ENCODE peak calls at places on chromosomes 1 and 21, in ten cellular contexts. T is AG04449; O is heart left ventricle; R is CD8-positive, alpha-beta T cell; J is cardiac muscle cell; E is fibroblast of pulmonary artery; G is IMR-90; A is AG04450; M is tibial artery; N is fibroblast of mammary gland. C is an unnamed sample.

GRCh38 chr1:236066828-236067386 is 2.0 kb upstream of the NID1 start:
- DNase-seq in T (no peak), O (peak), R (peak), J (no peak), E (no peak), G (no peak), A (no peak), M (peak), N (no peak), C (no peak)

GRCh38 chr1:152932170-152932811 is 14.7 kb upstream of the SPRR5 start:
- DNase-seq in T (no peak), O (no peak), R (no peak), J (no peak), E (no peak), G (no peak), A (no peak), M (no peak), N (no peak), C (no peak)

GRCh38 chr1:8382051-8382505 is 64.2 kb downstream of the SLC45A1 start:
- DNase-seq in T (no peak), O (no peak), R (no peak), J (peak), E (peak), G (no peak), A (no peak), M (no peak), N (no peak), C (no peak)

GRCh38 chr1:20413136-20413790 is 72.7 kb downstream of the CAMK2N1 start:
- DNase-seq in T (no peak), O (no peak), R (no peak), J (no peak), E (no peak), G (no peak), A (no peak), M (no peak), N (no peak), C (no peak)

GRCh38 chr1:21072721-21073120 is 104.0 kb downstream of the EIF4G3 start:
- DNase-seq in T (peak), O (no peak), R (no peak), J (peak), E (peak), G (peak), A (no peak), M (no peak), N (peak), C (no peak)

GRCh38 chr1:164765557-164765956 is 206.6 kb downstream of the PBX1 start:
- DNase-seq in T (peak), O (no peak), R (no peak), J (peak), E (peak), G (peak), A (peak), M (no peak), N (peak), C (no peak)

GRCh38 chr1:67211589-67212563 is 45.6 kb downstream of the IL23R start:
- DNase-seq in T (no peak), O (no peak), R (peak), J (peak), E (peak), G (peak), A (no peak), M (no peak), N (peak), C (no peak)

GRCh38 chr1:161285519-161285918 is 24.2 kb downstream of the MPZ start:
- DNase-seq in T (no peak), O (no peak), R (no peak), J (no peak), E (no peak), G (no peak), A (no peak), M (no peak), N (no peak), C (no peak)

GRCh38 chr1:28582248-28582615 is 9.8 kb upstream of the RAB42 start:
- DNase-seq in T (no peak), O (no peak), R (no peak), J (peak), E (peak), G (no peak), A (no peak), M (peak), N (peak), C (no peak)

GRCh38 chr1:47725000-47725731 is 272.0 kb downstream of the TRABD2B start:
- DNase-seq in T (no peak), O (no peak), R (no peak), J (no peak), E (no peak), G (no peak), A (no peak), M (no peak), N (no peak), C (no peak)

GRCh38 chr1:34591751-34592629 is 162.9 kb upstream of the GJB5 start:
- DNase-seq in T (no peak), O (no peak), R (no peak), J (no peak), E (no peak), G (no peak), A (no peak), M (no peak), N (no peak), C (peak)

GRCh38 chr21:27840273-27840672 is 873.4 kb upstream of the ADAMTS5 start:
- DNase-seq in T (no peak), O (no peak), R (no peak), J (no peak), E (no peak), G (no peak), A (no peak), M (no peak), N (no peak), C (no peak)

GRCh38 chr1:158916085-158916484 is 15.3 kb upstream of the PYHIN1 start:
- DNase-seq in T (no peak), O (no peak), R (no peak), J (no peak), E (no peak), G (no peak), A (no peak), M (no peak), N (no peak), C (no peak)

GRCh38 chr1:152398812-152399698 is 15.0 kb downstream of the CRNN start:
- DNase-seq in T (no peak), O (no peak), R (no peak), J (peak), E (peak), G (no peak), A (no peak), M (no peak), N (peak), C (no peak)

DNA sequence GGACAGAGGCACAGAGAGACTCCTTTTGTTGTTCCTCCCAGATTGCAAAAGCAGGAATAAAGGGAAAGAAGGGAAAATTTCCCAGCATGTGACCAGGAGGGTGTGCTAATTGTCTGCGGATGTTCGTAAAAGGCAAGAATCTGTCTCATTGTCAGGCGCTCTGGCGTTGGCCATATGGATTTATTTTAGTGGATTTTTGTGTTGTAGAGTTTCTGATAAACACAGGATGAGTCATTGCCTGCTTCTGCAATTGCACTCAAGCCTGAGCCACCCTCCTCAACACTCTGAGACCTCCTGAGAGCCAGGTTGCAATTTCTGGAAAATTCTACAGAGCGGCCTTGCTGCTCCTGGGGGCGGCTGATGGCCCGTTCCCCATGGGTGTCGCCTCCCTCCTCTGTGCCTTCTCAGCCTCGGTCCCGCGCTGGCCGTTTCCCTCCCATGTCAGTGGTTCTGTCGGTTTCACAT is 227.7 kb downstream of the KAZN start:
- DNase-seq in T (peak), O (no peak), R (no peak), J (peak), E (peak), G (peak), A (peak), M (peak), N (peak), C (no peak)
- TF ChIP-seq CTCF in T (no peak), O (no peak), R (no peak), J (no peak), E (no peak), G (peak), A (peak), M (no peak), N (no peak), C (no peak)

DNA sequence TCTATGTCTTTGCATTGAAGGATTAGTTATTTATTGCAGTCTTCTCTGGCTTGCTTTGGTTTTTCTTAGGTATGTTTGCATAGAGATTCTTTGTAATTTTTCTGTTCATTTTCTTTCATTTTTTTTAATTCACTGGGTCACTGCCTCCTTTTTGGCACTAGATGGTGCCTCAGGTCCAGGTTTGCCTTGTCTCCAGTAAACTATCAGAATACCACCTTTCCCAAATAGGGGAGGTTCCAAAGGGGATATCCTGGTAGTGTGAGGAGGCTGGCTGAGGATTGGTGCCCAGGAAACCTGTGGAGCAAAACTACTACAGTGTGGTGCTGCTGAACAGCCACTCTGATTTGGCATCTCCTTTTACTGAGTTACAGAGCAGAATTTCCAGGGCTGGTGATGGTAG is 257.1 kb downstream of the KCTD3 start:
- DNase-seq in T (no peak), O (no peak), R (no peak), J (peak), E (peak), G (peak), A (no peak), M (no peak), N (peak), C (no peak)
- TF ChIP-seq CTCF in T (peak), O (no peak), R (no peak), J (peak), E (peak), G (peak), A (peak), M (no peak), N (peak), C (peak)

GRCh38 chr21:42075686-42076471 is 4.8 kb downstream of the UMODL1 start:
- DNase-seq in T (no peak), O (peak), R (no peak), J (no peak), E (no peak), G (no peak), A (no peak), M (no peak), N (no peak), C (no peak)

GRCh38 chr21:42068592-42068991 is 2.5 kb upstream of the UMODL1 start:
- DNase-seq in T (no peak), O (no peak), R (no peak), J (no peak), E (no peak), G (no peak), A (no peak), M (no peak), N (no peak), C (no peak)

GRCh38 chr21:42071146-42071737 is at the start of gene UMODL1:
- DNase-seq in T (no peak), O (peak), R (no peak), J (no peak), E (no peak), G (no peak), A (no peak), M (no peak), N (no peak), C (no peak)

GRCh38 chr21:42069327-42069726 is 1.8 kb upstream of the UMODL1 start:
- DNase-seq in T (no peak), O (no peak), R (no peak), J (no peak), E (no peak), G (no peak), A (no peak), M (no peak), N (no peak), C (no peak)

DNA sequence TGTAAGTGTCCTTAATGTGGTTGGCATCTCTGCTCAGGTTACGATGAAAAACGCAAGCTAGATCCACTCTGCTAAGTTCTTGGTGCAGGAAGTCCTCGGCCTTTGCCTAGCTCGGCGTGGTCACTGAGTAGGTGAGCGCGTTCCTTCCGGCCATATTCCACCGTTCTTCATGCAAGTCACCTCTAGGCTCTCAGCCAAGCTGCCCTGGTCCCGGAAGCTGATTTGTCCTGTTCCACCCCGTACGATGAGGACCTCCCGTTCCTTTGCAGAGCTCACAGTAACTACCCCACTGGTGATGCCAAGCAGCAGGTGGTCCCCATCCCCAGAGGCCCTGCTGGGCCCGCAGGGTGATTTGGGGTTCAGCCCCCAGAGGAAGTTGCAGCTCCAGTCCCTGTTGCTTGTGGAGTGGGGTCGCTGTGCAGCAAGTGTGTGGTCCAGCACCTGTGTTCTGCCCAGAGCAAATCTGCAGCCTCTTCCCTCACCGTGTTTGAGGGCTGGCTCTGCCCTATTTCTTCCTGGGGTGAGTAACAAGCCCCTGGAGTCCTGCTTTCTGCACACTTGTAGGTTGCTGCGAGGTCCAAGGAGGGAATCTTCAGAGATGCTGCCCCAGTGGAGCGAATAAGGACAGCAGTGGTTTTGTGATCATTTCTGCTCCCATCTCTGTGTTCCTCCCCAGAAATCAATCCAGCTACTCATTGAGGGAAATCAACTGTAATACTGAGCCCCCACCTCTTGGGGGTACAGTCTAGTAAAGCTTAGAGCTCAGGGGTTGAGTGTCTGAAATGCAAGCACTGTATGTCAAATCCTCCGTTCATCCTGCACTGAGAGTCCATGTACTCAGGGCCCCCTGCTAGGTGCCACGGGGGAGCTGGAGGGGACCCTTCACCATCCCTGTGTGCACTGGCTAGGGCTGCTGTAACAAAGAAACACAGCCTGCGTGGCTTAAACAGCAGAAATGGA is 2.3 kb downstream of the UMODL1 start:
- DNase-seq in T (no peak), O (peak), R (no peak), J (no peak), E (no peak), G (no peak), A (no peak), M (no peak), N (no peak), C (no peak)
- TF ChIP-seq CTCF in T (no peak), O (no peak), R (no peak), J (no peak), E (no peak), G (no peak), A (peak), M (no peak), N (no peak), C (no peak)

GRCh38 chr1:94527447-94528031 is 14.0 kb downstream of the F3 start:
- DNase-seq in T (no peak), O (no peak), R (no peak), J (peak), E (no peak), G (peak), A (no peak), M (no peak), N (peak), C (no peak)
- TF ChIP-seq CTCF in T (no peak), O (no peak), R (no peak), J (no peak), E (no peak), G (peak), A (no peak), M (no peak), N (peak), C (no peak)

GRCh38 chr1:15718199-15718601 is 17.9 kb upstream of the SLC25A34 start:
- DNase-seq in T (no peak), O (peak), R (no peak), J (no peak), E (no peak), G (no peak), A (no peak), M (no peak), N (no peak), C (no peak)

GRCh38 chr1:15722411-15722810 is 13.6 kb upstream of the SLC25A34 start:
- DNase-seq in T (no peak), O (no peak), R (no peak), J (no peak), E (no peak), G (no peak), A (no peak), M (no peak), N (no peak), C (no peak)

GRCh38 chr1:15720861-15721260 is 15.2 kb upstream of the SLC25A34 start:
- DNase-seq in T (no peak), O (peak), R (no peak), J (no peak), E (no peak), G (no peak), A (no peak), M (no peak), N (no peak), C (no peak)

GRCh38 chr1:15717418-15718131 is 18.5 kb upstream of the SLC25A34 start:
- DNase-seq in T (no peak), O (peak), R (no peak), J (no peak), E (no peak), G (no peak), A (no peak), M (no peak), N (no peak), C (no peak)

GRCh38 chr1:15719721-15720120 is 16.3 kb upstream of the SLC25A34 start:
- DNase-seq in T (no peak), O (no peak), R (no peak), J (no peak), E (no peak), G (no peak), A (no peak), M (no peak), N (no peak), C (no peak)
- TF ChIP-seq CTCF in T (no peak), O (no peak), R (no peak), J (no peak), E (no peak), G (no peak), A (no peak), M (no peak), N (no peak), C (no peak)

DNA sequence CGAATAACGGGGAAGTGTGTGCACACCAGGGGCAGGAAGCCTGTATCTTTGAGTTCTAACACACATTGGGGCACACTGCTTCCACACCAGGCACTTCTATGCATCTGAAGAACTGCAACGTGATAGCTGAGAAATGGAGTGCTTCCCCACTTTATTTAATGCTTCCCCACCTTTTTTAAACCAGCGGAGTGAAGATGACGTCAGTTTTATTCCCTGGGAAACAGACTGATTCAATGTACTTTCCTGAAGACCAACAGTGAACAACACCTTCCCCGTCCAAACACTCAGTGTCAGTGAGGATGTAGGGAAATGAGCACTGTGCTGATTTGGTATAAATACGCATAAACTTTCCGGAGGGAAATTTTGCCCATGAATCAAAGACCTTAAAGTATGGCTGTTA is 87.1 kb downstream of the PGBD5 start:
- DNase-seq in T (no peak), O (no peak), R (no peak), J (no peak), E (no peak), G (no peak), A (no peak), M (no peak), N (no peak), C (no peak)
- TF ChIP-seq CTCF in T (no peak), O (no peak), R (no peak), J (no peak), E (no peak), G (no peak), A (no peak), M (no peak), N (no peak), C (no peak)

GRCh38 chr1:12437629-12438028 is 180.4 kb downstream of the DHRS3 start:
- DNase-seq in T (no peak), O (no peak), R (no peak), J (no peak), E (no peak), G (no peak), A (no peak), M (no peak), N (no peak), C (no peak)

GRCh38 chr1:12438349-12438924 is 179.6 kb downstream of the DHRS3 start:
- DNase-seq in T (no peak), O (no peak), R (peak), J (no peak), E (no peak), G (no peak), A (no peak), M (no peak), N (no peak), C (no peak)

GRCh38 chr1:12436817-12437599 is 181.0 kb downstream of the DHRS3 start:
- DNase-seq in T (no peak), O (no peak), R (no peak), J (peak), E (peak), G (peak), A (no peak), M (no peak), N (peak), C (no peak)

GRCh38 chr1:12441414-12442105 is 176.4 kb downstream of the DHRS3 start:
- DNase-seq in T (no peak), O (no peak), R (no peak), J (no peak), E (no peak), G (no peak), A (no peak), M (no peak), N (no peak), C (no peak)

GRCh38 chr1:12439083-12439482 is 178.9 kb downstream of the DHRS3 start:
- DNase-seq in T (no peak), O (no peak), R (no peak), J (no peak), E (no peak), G (no peak), A (no peak), M (no peak), N (no peak), C (no peak)
- TF ChIP-seq CTCF in T (no peak), O (no peak), R (no peak), J (no peak), E (no peak), G (no peak), A (no peak), M (no peak), N (no peak), C (no peak)

DNA sequence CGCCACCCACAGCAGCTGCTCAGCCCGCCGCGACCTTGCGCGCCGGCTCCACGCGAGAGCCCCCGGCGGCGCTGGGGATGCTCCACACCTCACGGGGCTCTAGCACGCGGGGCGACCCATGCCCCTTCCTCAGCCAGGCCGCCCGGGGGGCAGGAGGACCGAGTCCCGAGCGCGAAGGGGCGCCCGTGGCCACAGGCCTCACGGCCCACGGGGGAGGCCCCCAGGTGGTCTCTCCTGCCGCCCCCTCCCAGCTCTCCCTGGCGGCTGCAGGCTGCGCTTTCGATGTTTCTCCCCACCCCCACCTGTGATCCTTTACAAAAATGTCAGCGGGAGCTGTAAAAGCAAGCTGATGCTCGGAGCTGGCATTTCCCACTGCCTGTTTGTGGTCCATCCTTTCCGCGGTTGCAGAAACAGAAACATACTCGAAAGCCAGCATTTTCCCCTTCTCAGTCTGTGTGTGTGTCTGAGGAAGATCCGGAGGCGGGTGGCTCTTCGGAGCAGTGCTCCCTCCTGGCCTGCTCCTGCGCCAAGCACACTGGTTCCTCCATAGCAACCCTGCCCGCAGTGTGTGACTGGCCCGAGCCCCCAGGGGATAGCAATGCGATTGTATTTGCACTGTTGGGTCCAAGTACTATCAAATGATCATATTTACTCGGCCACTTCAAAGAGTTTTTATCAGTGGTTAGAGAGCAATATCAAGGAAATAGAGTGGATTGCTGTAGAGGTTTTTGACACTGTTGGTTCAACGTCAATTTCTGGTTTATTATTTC is 2.1 kb downstream of the KIF26B start:
- DNase-seq in T (no peak), O (no peak), R (no peak), J (peak), E (peak), G (peak), A (no peak), M (no peak), N (peak), C (no peak)
- TF ChIP-seq CTCF in T (no peak), O (no peak), R (no peak), J (no peak), E (no peak), G (no peak), A (no peak), M (no peak), N (no peak), C (peak)

GRCh38 chr21:37563641-37564340 is 197.2 kb downstream of the DYRK1A start:
- DNase-seq in T (peak), O (peak), R (peak), J (peak), E (peak), G (peak), A (peak), M (peak), N (peak), C (peak)
- TF ChIP-seq CTCF in T (peak), O (peak), R (peak), J (peak), E (peak), G (peak), A (peak), M (peak), N (peak), C (peak)